ENCODE peak calls at places on chromosome 12, in nine cellular contexts. One of them, this sample, is unnamed. For H3K27me3, the result is how much of the 10 kb centered on the place peaks cover.

GRCh38 chr12:116313194-116313910 is 35.9 kb upstream of the MED13L start:
- DNase-seq in body of pancreas: no peak
- DNase-seq in HepG2: no peak
- DNase-seq in CD4-positive, alpha-beta T cell: no peak
- DNase-seq in heart left ventricle: no peak
- DNase-seq in neural progenitor cell: no peak
- DNase-seq in spleen: no peak
- DNase-seq in right cardiac atrium: no peak
- DNase-seq in Panc1: no peak
- DNase-seq in this sample: no peak

GRCh38 chr12:24072302-24072701 is 122.8 kb upstream of the SOX5 start:
- DNase-seq in neural progenitor cell: no peak
- DNase-seq in Panc1: no peak
- DNase-seq in CD4-positive, alpha-beta T cell: no peak
- DNase-seq in right cardiac atrium: no peak
- DNase-seq in spleen: no peak
- DNase-seq in HepG2: no peak
- DNase-seq in heart left ventricle: no peak
- DNase-seq in body of pancreas: no peak
- DNase-seq in this sample: no peak

GRCh38 chr12:108090932-108091331 is 38.2 kb upstream of the WSCD2 start:
- DNase-seq in spleen: no peak
- DNase-seq in right cardiac atrium: no peak
- DNase-seq in HepG2: no peak
- DNase-seq in neural progenitor cell: no peak
- DNase-seq in Panc1: no peak
- DNase-seq in CD4-positive, alpha-beta T cell: no peak
- DNase-seq in heart left ventricle: no peak
- DNase-seq in body of pancreas: no peak
- DNase-seq in this sample: no peak

GRCh38 chr12:26691234-26691970 is 141.6 kb downstream of the ITPR2 start:
- DNase-seq in CD4-positive, alpha-beta T cell: no peak
- DNase-seq in right cardiac atrium: no peak
- DNase-seq in neural progenitor cell: peak
- DNase-seq in HepG2: peak
- DNase-seq in Panc1: peak
- DNase-seq in spleen: no peak
- DNase-seq in heart left ventricle: no peak
- DNase-seq in body of pancreas: no peak
- DNase-seq in this sample: no peak

GRCh38 chr12:20629414-20630156 is 65.5 kb upstream of the SLCO1C1 start:
- DNase-seq in right cardiac atrium: peak
- DNase-seq in HepG2: peak
- DNase-seq in heart left ventricle: peak
- DNase-seq in CD4-positive, alpha-beta T cell: no peak
- DNase-seq in Panc1: no peak
- DNase-seq in neural progenitor cell: no peak
- DNase-seq in spleen: no peak
- DNase-seq in body of pancreas: no peak
- DNase-seq in this sample: peak

GRCh38 chr12:23504043-23504442 is 445.4 kb downstream of the SOX5 start:
- DNase-seq in right cardiac atrium: no peak
- DNase-seq in neural progenitor cell: no peak
- DNase-seq in heart left ventricle: no peak
- DNase-seq in spleen: no peak
- DNase-seq in HepG2: no peak
- DNase-seq in CD4-positive, alpha-beta T cell: no peak
- DNase-seq in body of pancreas: no peak
- DNase-seq in Panc1: no peak
- DNase-seq in this sample: no peak

GRCh38 chr12:18436163-18436562 is 174.8 kb downstream of the PIK3C2G start:
- DNase-seq in right cardiac atrium: no peak
- DNase-seq in HepG2: no peak
- DNase-seq in CD4-positive, alpha-beta T cell: no peak
- DNase-seq in spleen: no peak
- DNase-seq in Panc1: no peak
- DNase-seq in neural progenitor cell: no peak
- DNase-seq in heart left ventricle: no peak
- DNase-seq in body of pancreas: no peak
- DNase-seq in this sample: no peak

GRCh38 chr12:85007836-85008235 is 28.2 kb downstream of the TSPAN19 start:
- DNase-seq in body of pancreas: no peak
- DNase-seq in neural progenitor cell: no peak
- DNase-seq in Panc1: no peak
- DNase-seq in heart left ventricle: no peak
- DNase-seq in right cardiac atrium: no peak
- DNase-seq in CD4-positive, alpha-beta T cell: no peak
- DNase-seq in spleen: no peak
- DNase-seq in HepG2: no peak
- DNase-seq in this sample: no peak

GRCh38 chr12:49540229-49541139 is 1.7 kb downstream of the KCNH3 start:
- DNase-seq in spleen: peak
- DNase-seq in right cardiac atrium: no peak
- DNase-seq in heart left ventricle: no peak
- DNase-seq in body of pancreas: no peak
- DNase-seq in CD4-positive, alpha-beta T cell: no peak
- DNase-seq in HepG2: no peak
- DNase-seq in Panc1: no peak
- DNase-seq in neural progenitor cell: no peak
- DNase-seq in this sample: no peak

GRCh38 chr12:52487211-52487610 is 5.8 kb downstream of the KRT6A start:
- DNase-seq in neural progenitor cell: no peak
- DNase-seq in CD4-positive, alpha-beta T cell: no peak
- DNase-seq in right cardiac atrium: no peak
- DNase-seq in HepG2: no peak
- DNase-seq in heart left ventricle: no peak
- DNase-seq in body of pancreas: no peak
- DNase-seq in spleen: no peak
- DNase-seq in Panc1: no peak
- DNase-seq in this sample: no peak

GRCh38 chr12:49000346-49000745 is 1.2 kb upstream of the DDN start:
- DNase-seq in right cardiac atrium: no peak
- DNase-seq in CD4-positive, alpha-beta T cell: no peak
- DNase-seq in body of pancreas: no peak
- DNase-seq in neural progenitor cell: no peak
- DNase-seq in spleen: no peak
- DNase-seq in heart left ventricle: peak
- DNase-seq in Panc1: no peak
- DNase-seq in HepG2: no peak
- DNase-seq in this sample: no peak

GRCh38 chr12:34398366-34398705 is 376.0 kb downstream of the ALG10 start:
- DNase-seq in neural progenitor cell: no peak
- DNase-seq in Panc1: no peak
- DNase-seq in heart left ventricle: no peak
- DNase-seq in body of pancreas: peak
- DNase-seq in CD4-positive, alpha-beta T cell: no peak
- DNase-seq in right cardiac atrium: peak
- DNase-seq in spleen: peak
- DNase-seq in HepG2: no peak
- DNase-seq in this sample: peak

GRCh38 chr12:45336762-45337596 is 121.1 kb downstream of the ANO6 start:
- DNase-seq in Panc1: no peak
- DNase-seq in right cardiac atrium: no peak
- DNase-seq in HepG2: no peak
- DNase-seq in body of pancreas: no peak
- DNase-seq in neural progenitor cell: no peak
- DNase-seq in heart left ventricle: no peak
- DNase-seq in spleen: no peak
- DNase-seq in CD4-positive, alpha-beta T cell: no peak
- DNase-seq in this sample: no peak

GRCh38 chr12:51969643-51970042 is 18.1 kb downstream of the ACVR1B start:
- DNase-seq in CD4-positive, alpha-beta T cell: no peak
- DNase-seq in right cardiac atrium: no peak
- DNase-seq in neural progenitor cell: no peak
- DNase-seq in body of pancreas: no peak
- DNase-seq in Panc1: no peak
- DNase-seq in heart left ventricle: no peak
- DNase-seq in HepG2: no peak
- DNase-seq in spleen: no peak
- DNase-seq in this sample: no peak

GRCh38 chr12:91111366-91112321 is at the start of gene LUM:
- DNase-seq in neural progenitor cell: peak
- DNase-seq in CD4-positive, alpha-beta T cell: no peak
- DNase-seq in heart left ventricle: peak
- DNase-seq in HepG2: no peak
- DNase-seq in Panc1: no peak
- DNase-seq in body of pancreas: no peak
- DNase-seq in right cardiac atrium: peak
- DNase-seq in spleen: no peak
- DNase-seq in this sample: peak

GRCh38 chr12:50614167-50614762 is 109.5 kb downstream of the DIP2B start:
- DNase-seq in HepG2: no peak
- DNase-seq in CD4-positive, alpha-beta T cell: no peak
- DNase-seq in neural progenitor cell: no peak
- DNase-seq in heart left ventricle: no peak
- DNase-seq in right cardiac atrium: no peak
- DNase-seq in Panc1: no peak
- DNase-seq in spleen: no peak
- DNase-seq in body of pancreas: no peak
- DNase-seq in this sample: no peak

GRCh38 chr12:49741882-49742620 is 694 bp downstream of the TMBIM6 start:
- DNase-seq in Panc1: no peak
- DNase-seq in spleen: peak
- DNase-seq in body of pancreas: peak
- DNase-seq in HepG2: peak
- DNase-seq in neural progenitor cell: peak
- DNase-seq in heart left ventricle: peak
- DNase-seq in right cardiac atrium: peak
- DNase-seq in CD4-positive, alpha-beta T cell: peak
- DNase-seq in this sample: peak

GRCh38 chr12:76568888-76569551 is 9.4 kb upstream of the OSBPL8 start:
- DNase-seq in spleen: no peak
- DNase-seq in body of pancreas: no peak
- DNase-seq in right cardiac atrium: no peak
- DNase-seq in HepG2: no peak
- DNase-seq in Panc1: no peak
- DNase-seq in heart left ventricle: no peak
- DNase-seq in neural progenitor cell: no peak
- DNase-seq in CD4-positive, alpha-beta T cell: no peak
- DNase-seq in this sample: no peak
- H3K27ac ChIP-seq in spleen: no peak
- H3K27ac ChIP-seq in body of pancreas: no peak
- H3K27ac ChIP-seq in right cardiac atrium: no peak
- H3K27ac ChIP-seq in HepG2: no peak
- H3K27ac ChIP-seq in Panc1: no peak
- H3K27ac ChIP-seq in heart left ventricle: no peak
- H3K27ac ChIP-seq in neural progenitor cell: no peak
- H3K27ac ChIP-seq in CD4-positive, alpha-beta T cell: no peak
- H3K27ac ChIP-seq in this sample: no peak

DNA sequence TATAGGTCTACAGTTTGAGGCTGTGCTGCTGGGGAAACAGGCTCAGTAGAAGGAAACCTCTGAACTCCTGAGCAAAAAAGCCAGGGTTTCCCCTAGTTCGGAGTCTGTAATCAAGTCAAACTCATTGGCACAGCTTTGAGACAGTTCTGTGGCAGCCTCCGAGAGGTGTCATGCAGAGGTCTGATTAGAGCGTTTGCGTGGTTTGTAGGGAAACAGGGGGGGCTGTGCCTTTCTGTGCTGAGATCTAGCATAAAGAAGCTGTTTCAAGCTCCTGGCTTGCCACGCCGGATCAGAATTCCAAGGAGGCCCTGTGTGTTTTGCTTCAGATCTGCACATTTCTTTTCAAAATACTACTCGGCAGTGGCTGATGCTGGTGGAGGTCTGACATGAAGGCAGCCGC is 1.7 kb downstream of the CABP1 start:
- DNase-seq in spleen: no peak
- DNase-seq in HepG2: no peak
- DNase-seq in body of pancreas: no peak
- DNase-seq in right cardiac atrium: no peak
- DNase-seq in neural progenitor cell: no peak
- DNase-seq in Panc1: no peak
- DNase-seq in heart left ventricle: no peak
- DNase-seq in CD4-positive, alpha-beta T cell: no peak
- DNase-seq in this sample: no peak
- H3K27me3 ChIP-seq in spleen: half or more
- H3K27me3 ChIP-seq in HepG2: half or more
- H3K27me3 ChIP-seq in body of pancreas: under half
- H3K27me3 ChIP-seq in right cardiac atrium: under half
- H3K27me3 ChIP-seq in neural progenitor cell: half or more
- H3K27me3 ChIP-seq in Panc1: under half
- H3K27me3 ChIP-seq in heart left ventricle: under half
- H3K27me3 ChIP-seq in CD4-positive, alpha-beta T cell: half or more
- H3K27me3 ChIP-seq in this sample: under half

DNA sequence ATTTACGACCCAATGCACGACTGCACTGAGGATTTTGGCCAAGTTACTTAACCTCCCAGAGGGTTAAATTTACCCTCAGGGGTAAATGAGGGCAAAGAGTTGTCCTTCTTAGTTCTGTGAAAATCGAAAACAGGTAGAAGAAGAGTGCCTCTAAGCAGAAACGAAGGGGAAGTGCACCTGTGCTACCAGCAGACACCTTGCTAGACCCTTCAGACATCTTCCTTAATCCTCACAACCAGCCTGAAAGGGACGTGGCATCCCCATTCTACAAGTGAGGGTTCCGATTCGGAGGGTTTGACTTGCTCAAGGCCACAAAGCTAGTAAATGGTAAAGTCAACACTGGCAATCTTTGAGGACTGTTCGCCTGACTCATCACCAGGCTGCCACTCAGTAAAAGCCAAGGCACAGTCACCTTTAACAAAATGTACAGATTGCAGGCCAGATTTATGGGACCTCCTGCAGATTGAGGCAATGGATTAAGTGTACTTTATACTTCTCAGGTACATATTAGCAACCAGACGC is 1.6 kb downstream of the GSG1 start:
- DNase-seq in body of pancreas: no peak
- DNase-seq in neural progenitor cell: no peak
- DNase-seq in heart left ventricle: no peak
- DNase-seq in right cardiac atrium: no peak
- DNase-seq in spleen: no peak
- DNase-seq in CD4-positive, alpha-beta T cell: peak
- DNase-seq in HepG2: peak
- DNase-seq in Panc1: no peak
- DNase-seq in this sample: peak
- H3K27ac ChIP-seq in body of pancreas: peak
- H3K27ac ChIP-seq in neural progenitor cell: no peak
- H3K27ac ChIP-seq in heart left ventricle: peak
- H3K27ac ChIP-seq in right cardiac atrium: peak
- H3K27ac ChIP-seq in spleen: peak
- H3K27ac ChIP-seq in CD4-positive, alpha-beta T cell: peak
- H3K27ac ChIP-seq in HepG2: no peak
- H3K27ac ChIP-seq in Panc1: peak
- H3K27ac ChIP-seq in this sample: peak

GRCh38 chr12:117847371-117847770 is 121.4 kb downstream of the KSR2 start:
- DNase-seq in HepG2: no peak
- DNase-seq in Panc1: no peak
- DNase-seq in neural progenitor cell: no peak
- DNase-seq in right cardiac atrium: no peak
- DNase-seq in spleen: no peak
- DNase-seq in heart left ventricle: no peak
- DNase-seq in body of pancreas: no peak
- DNase-seq in CD4-positive, alpha-beta T cell: no peak
- DNase-seq in this sample: no peak
- H3K27me3 ChIP-seq in HepG2: under half
- H3K27me3 ChIP-seq in Panc1: under half
- H3K27me3 ChIP-seq in neural progenitor cell: under half
- H3K27me3 ChIP-seq in right cardiac atrium: under half
- H3K27me3 ChIP-seq in spleen: under half
- H3K27me3 ChIP-seq in heart left ventricle: under half
- H3K27me3 ChIP-seq in body of pancreas: under half
- H3K27me3 ChIP-seq in CD4-positive, alpha-beta T cell: under half
- H3K27me3 ChIP-seq in this sample: under half

GRCh38 chr12:12349711-12350665 is at the start of gene MANSC1:
- DNase-seq in spleen: peak
- DNase-seq in HepG2: peak
- DNase-seq in body of pancreas: peak
- DNase-seq in Panc1: no peak
- DNase-seq in CD4-positive, alpha-beta T cell: peak
- DNase-seq in heart left ventricle: peak
- DNase-seq in neural progenitor cell: peak
- DNase-seq in right cardiac atrium: peak
- DNase-seq in this sample: peak
- H3K27ac ChIP-seq in spleen: peak
- H3K27ac ChIP-seq in HepG2: peak
- H3K27ac ChIP-seq in body of pancreas: peak
- H3K27ac ChIP-seq in Panc1: no peak
- H3K27ac ChIP-seq in CD4-positive, alpha-beta T cell: peak
- H3K27ac ChIP-seq in heart left ventricle: peak
- H3K27ac ChIP-seq in neural progenitor cell: no peak
- H3K27ac ChIP-seq in right cardiac atrium: peak
- H3K27ac ChIP-seq in this sample: peak

This sample was measured in colonic mucosa.